ENCODE peak calls at places on chromosomes 16 and 17, in five cellular contexts. One of them, this sample, is unnamed.

GRCh38 chr17:55783684-55784245 is 32.9 kb downstream of the PCTP start:
- DNase-seq in hepatocyte: peak
- DNase-seq in prostate gland: no peak
- DNase-seq in IMR-90: no peak
- DNase-seq in MM.1S: no peak
- DNase-seq in this sample: peak

GRCh38 chr17:68599091-68599872 is 1.9 kb downstream of the FAM20A start:
- DNase-seq in hepatocyte: peak
- DNase-seq in prostate gland: no peak
- DNase-seq in IMR-90: no peak
- DNase-seq in MM.1S: no peak
- DNase-seq in this sample: no peak

GRCh38 chr17:59432657-59433056 is 101.2 kb downstream of the YPEL2 start:
- DNase-seq in hepatocyte: no peak
- DNase-seq in prostate gland: no peak
- DNase-seq in IMR-90: no peak
- DNase-seq in MM.1S: no peak
- DNase-seq in this sample: no peak

GRCh38 chr17:54426287-54426886 is 474.3 kb upstream of the TOM1L1 start:
- DNase-seq in hepatocyte: peak
- DNase-seq in prostate gland: no peak
- DNase-seq in IMR-90: no peak
- DNase-seq in MM.1S: peak
- DNase-seq in this sample: peak

GRCh38 chr17:76241205-76241539 is 879 bp upstream of the RNF157 start:
- DNase-seq in hepatocyte: no peak
- DNase-seq in prostate gland: no peak
- DNase-seq in IMR-90: no peak
- DNase-seq in MM.1S: no peak
- DNase-seq in this sample: no peak

GRCh38 chr17:21280081-21280518 is 4.4 kb upstream of the MAP2K3 start:
- DNase-seq in hepatocyte: peak
- DNase-seq in prostate gland: peak
- DNase-seq in IMR-90: peak
- DNase-seq in MM.1S: peak
- DNase-seq in this sample: peak

GRCh38 chr16:67537270-67537635 is 8.6 kb downstream of the RIPOR1 start:
- DNase-seq in hepatocyte: peak
- DNase-seq in prostate gland: peak
- DNase-seq in IMR-90: peak
- DNase-seq in MM.1S: no peak
- DNase-seq in this sample: peak

GRCh38 chr17:6703751-6704150 is 9.4 kb downstream of the SLC13A5 start:
- DNase-seq in hepatocyte: no peak
- DNase-seq in prostate gland: no peak
- DNase-seq in IMR-90: no peak
- DNase-seq in MM.1S: no peak
- DNase-seq in this sample: no peak

GRCh38 chr17:17403899-17404576 is 72.8 kb upstream of the MED9 start:
- DNase-seq in hepatocyte: no peak
- DNase-seq in prostate gland: no peak
- DNase-seq in IMR-90: no peak
- DNase-seq in MM.1S: no peak
- DNase-seq in this sample: no peak

GRCh38 chr17:66655861-66656260 is 179.1 kb upstream of the CACNG5 start:
- DNase-seq in hepatocyte: no peak
- DNase-seq in prostate gland: no peak
- DNase-seq in IMR-90: peak
- DNase-seq in MM.1S: no peak
- DNase-seq in this sample: peak

GRCh38 chr17:76139801-76140660 is 1.0 kb downstream of the FOXJ1 start:
- DNase-seq in hepatocyte: peak
- DNase-seq in prostate gland: no peak
- DNase-seq in IMR-90: no peak
- DNase-seq in MM.1S: no peak
- DNase-seq in this sample: no peak

GRCh38 chr16:11738742-11739544 is 3.7 kb downstream of the TXNDC11 start:
- DNase-seq in hepatocyte: no peak
- DNase-seq in prostate gland: no peak
- DNase-seq in IMR-90: no peak
- DNase-seq in MM.1S: peak
- DNase-seq in this sample: no peak

GRCh38 chr17:39225974-39226683 is 384 bp upstream of the STAC2 start:
- DNase-seq in hepatocyte: peak
- DNase-seq in prostate gland: peak
- DNase-seq in IMR-90: peak
- DNase-seq in MM.1S: no peak
- DNase-seq in this sample: no peak

GRCh38 chr16:84029297-84030096 is 13.1 kb downstream of the SLC38A8 start:
- DNase-seq in hepatocyte: no peak
- DNase-seq in prostate gland: no peak
- DNase-seq in IMR-90: no peak
- DNase-seq in MM.1S: no peak
- DNase-seq in this sample: no peak

GRCh38 chr17:58317421-58318064 is 11.1 kb downstream of the TSPOAP1 start:
- DNase-seq in hepatocyte: peak
- DNase-seq in prostate gland: peak
- DNase-seq in IMR-90: peak
- DNase-seq in MM.1S: peak
- DNase-seq in this sample: peak

GRCh38 chr17:62968445-62968923 is 2.4 kb downstream of the TANC2 start:
- DNase-seq in hepatocyte: peak
- DNase-seq in prostate gland: peak
- DNase-seq in IMR-90: peak
- DNase-seq in MM.1S: peak
- DNase-seq in this sample: peak

GRCh38 chr16:68404736-68405345 is 43.5 kb downstream of the SMPD3 start:
- DNase-seq in hepatocyte: no peak
- DNase-seq in prostate gland: peak
- DNase-seq in IMR-90: no peak
- DNase-seq in MM.1S: no peak
- DNase-seq in this sample: no peak

GRCh38 chr17:42285346-42286050 is 2.8 kb upstream of the STAT5A start:
- DNase-seq in hepatocyte: no peak
- DNase-seq in prostate gland: no peak
- DNase-seq in IMR-90: no peak
- DNase-seq in MM.1S: no peak
- DNase-seq in this sample: no peak

GRCh38 chr17:7929158-7930029 is at the start of gene KCNAB3:
- DNase-seq in hepatocyte: peak
- DNase-seq in prostate gland: peak
- DNase-seq in IMR-90: peak
- DNase-seq in MM.1S: no peak
- DNase-seq in this sample: peak

GRCh38 chr17:75067856-75068255 is 19.9 kb upstream of the SLC16A5 start:
- DNase-seq in hepatocyte: no peak
- DNase-seq in prostate gland: no peak
- DNase-seq in IMR-90: no peak
- DNase-seq in MM.1S: peak
- DNase-seq in this sample: no peak

GRCh38 chr17:81217531-81217930 is 5.2 kb downstream of the CEP131 start:
- DNase-seq in hepatocyte: no peak
- DNase-seq in prostate gland: no peak
- DNase-seq in IMR-90: no peak
- DNase-seq in MM.1S: no peak
- DNase-seq in this sample: no peak

GRCh38 chr16:88118376-88118775 is 167.1 kb downstream of the BANP start:
- DNase-seq in hepatocyte: no peak
- DNase-seq in prostate gland: no peak
- DNase-seq in IMR-90: no peak
- DNase-seq in MM.1S: no peak
- DNase-seq in this sample: no peak

GRCh38 chr17:31511176-31511540 is 119.7 kb downstream of the RAB11FIP4 start:
- DNase-seq in hepatocyte: no peak
- DNase-seq in prostate gland: no peak
- DNase-seq in IMR-90: no peak
- DNase-seq in MM.1S: no peak
- DNase-seq in this sample: no peak

GRCh38 chr16:1134776-1135458 is 18.0 kb upstream of the CACNA1H start:
- DNase-seq in hepatocyte: no peak
- DNase-seq in prostate gland: no peak
- DNase-seq in IMR-90: no peak
- DNase-seq in MM.1S: no peak
- DNase-seq in this sample: no peak

GRCh38 chr16:66927012-66927436 is 1.7 kb upstream of the RRAD start:
- DNase-seq in hepatocyte: peak
- DNase-seq in prostate gland: no peak
- DNase-seq in IMR-90: peak
- DNase-seq in MM.1S: no peak
- DNase-seq in this sample: peak

GRCh38 chr17:10063730-10064221 is 134.6 kb downstream of the GAS7 start:
- DNase-seq in hepatocyte: peak
- DNase-seq in prostate gland: no peak
- DNase-seq in IMR-90: peak
- DNase-seq in MM.1S: no peak
- DNase-seq in this sample: no peak

GRCh38 chr17:29241015-29241963 is 5.4 kb upstream of the CRYBA1 start:
- DNase-seq in hepatocyte: peak
- DNase-seq in prostate gland: no peak
- DNase-seq in IMR-90: peak
- DNase-seq in MM.1S: no peak
- DNase-seq in this sample: peak

GRCh38 chr17:15516150-15516549 is 47.1 kb downstream of the TVP23C start:
- DNase-seq in hepatocyte: no peak
- DNase-seq in prostate gland: no peak
- DNase-seq in IMR-90: peak
- DNase-seq in MM.1S: no peak
- DNase-seq in this sample: no peak

GRCh38 chr17:82553210-82553930 is 33.8 kb downstream of the FOXK2 start:
- DNase-seq in hepatocyte: no peak
- DNase-seq in prostate gland: no peak
- DNase-seq in IMR-90: no peak
- DNase-seq in MM.1S: no peak
- DNase-seq in this sample: no peak
- H3K27ac ChIP-seq in hepatocyte: peak
- H3K27ac ChIP-seq in prostate gland: peak
- H3K27ac ChIP-seq in IMR-90: no peak
- H3K27ac ChIP-seq in MM.1S: no peak
- H3K27ac ChIP-seq in this sample: peak

GRCh38 chr17:35080536-35080935 is 17.0 kb upstream of the RFFL start:
- DNase-seq in hepatocyte: no peak
- DNase-seq in prostate gland: no peak
- DNase-seq in IMR-90: no peak
- DNase-seq in MM.1S: peak
- DNase-seq in this sample: no peak
- H3K27ac ChIP-seq in hepatocyte: peak
- H3K27ac ChIP-seq in prostate gland: no peak
- H3K27ac ChIP-seq in IMR-90: no peak
- H3K27ac ChIP-seq in MM.1S: peak
- H3K27ac ChIP-seq in this sample: no peak

DNA sequence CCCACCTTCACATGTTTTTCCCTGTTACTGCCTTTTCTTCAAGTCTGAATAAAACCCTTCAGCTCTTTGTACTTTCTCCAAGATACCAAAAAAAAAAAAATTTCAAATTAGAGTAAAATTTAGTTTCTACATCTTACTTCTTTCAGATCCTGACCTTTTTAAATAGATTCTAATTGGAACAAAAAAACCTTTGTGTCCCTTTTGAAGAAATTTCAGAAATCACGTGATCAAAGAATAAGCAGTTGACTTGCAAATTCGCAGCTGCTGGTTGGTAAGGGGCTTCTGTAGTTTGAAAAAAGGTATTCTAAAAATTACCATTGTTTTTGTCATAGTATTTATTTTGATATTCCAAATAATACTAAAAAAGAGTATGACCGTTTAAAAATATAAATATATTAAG is 71.7 kb downstream of the CDC27 start:
- DNase-seq in hepatocyte: no peak
- DNase-seq in prostate gland: no peak
- DNase-seq in IMR-90: no peak
- DNase-seq in MM.1S: no peak
- DNase-seq in this sample: no peak
- H3K27ac ChIP-seq in hepatocyte: no peak
- H3K27ac ChIP-seq in prostate gland: no peak
- H3K27ac ChIP-seq in IMR-90: no peak
- H3K27ac ChIP-seq in MM.1S: no peak
- H3K27ac ChIP-seq in this sample: no peak

GRCh38 chr16:70437017-70437581 is 1.8 kb downstream of the ST3GAL2 start:
- DNase-seq in hepatocyte: peak
- DNase-seq in prostate gland: no peak
- DNase-seq in IMR-90: peak
- DNase-seq in MM.1S: no peak
- DNase-seq in this sample: no peak
- H3K27ac ChIP-seq in hepatocyte: peak
- H3K27ac ChIP-seq in prostate gland: no peak
- H3K27ac ChIP-seq in IMR-90: peak
- H3K27ac ChIP-seq in MM.1S: no peak
- H3K27ac ChIP-seq in this sample: peak